ENCODE peak calls at places on chromosomes 16 and 17, in four cellular contexts. K, L, F and U are unnamed samples.

GRCh38 chr17:83062011-83062817 is 17.2 kb upstream of the METRNL start:
- DNase-seq in K (no peak), F (no peak), L (no peak), U (no peak)

GRCh38 chr17:56324676-56325075 is 171.4 kb downstream of the ANKFN1 start:
- DNase-seq in F (no peak), L (no peak), K (no peak), U (no peak)

GRCh38 chr17:29620779-29621500 is 1.8 kb downstream of the CORO6 start:
- DNase-seq in K (no peak), F (no peak), L (no peak), U (no peak)

GRCh38 chr16:1050466-1050865 is 22.1 kb upstream of the SSTR5 start:
- DNase-seq in L (no peak), K (no peak), F (no peak), U (no peak)

GRCh38 chr17:64016248-64016784 is 4.1 kb downstream of the ICAM2 start:
- DNase-seq in L (no peak), K (peak), F (no peak), U (no peak)

GRCh38 chr17:46769531-46770438 is 48.7 kb downstream of the WNT3 start:
- DNase-seq in L (no peak), F (no peak), K (no peak), U (no peak)

GRCh38 chr16:66517586-66518263 is 32.2 kb downstream of the TK2 start:
- DNase-seq in L (no peak), K (no peak), F (no peak), U (no peak)

GRCh38 chr16:46830417-46830901 is 521 bp downstream of the C16orf87 start:
- DNase-seq in L (no peak), K (peak), F (no peak), U (peak)

GRCh38 chr17:66405836-66406679 is 103.6 kb downstream of the PRKCA start:
- DNase-seq in L (no peak), K (no peak), F (no peak), U (no peak)

GRCh38 chr16:68644715-68645493 is at the start of gene CDH3:
- DNase-seq in L (peak), F (peak), K (no peak), U (no peak)

GRCh38 chr17:4565209-4566141 is 5.1 kb upstream of the GGT6 start:
- DNase-seq in K (peak), L (peak), F (peak), U (peak)

GRCh38 chr16:48963306-48963705 is 318.3 kb downstream of the CBLN1 start:
- DNase-seq in F (no peak), K (no peak), L (no peak), U (peak)

GRCh38 chr16:57518922-57519321 is 17.4 kb downstream of the CCDC102A start:
- DNase-seq in F (no peak), K (no peak), L (no peak), U (no peak)

GRCh38 chr16:57518520-57518919 is 17.9 kb downstream of the CCDC102A start:
- DNase-seq in K (no peak), F (no peak), L (no peak), U (no peak)

GRCh38 chr16:57517397-57518367 is 18.7 kb downstream of the CCDC102A start:
- DNase-seq in K (no peak), L (no peak), F (no peak), U (no peak)

GRCh38 chr16:57522960-57523359 is 13.4 kb downstream of the CCDC102A start:
- DNase-seq in K (peak), L (no peak), F (no peak), U (no peak)

DNA sequence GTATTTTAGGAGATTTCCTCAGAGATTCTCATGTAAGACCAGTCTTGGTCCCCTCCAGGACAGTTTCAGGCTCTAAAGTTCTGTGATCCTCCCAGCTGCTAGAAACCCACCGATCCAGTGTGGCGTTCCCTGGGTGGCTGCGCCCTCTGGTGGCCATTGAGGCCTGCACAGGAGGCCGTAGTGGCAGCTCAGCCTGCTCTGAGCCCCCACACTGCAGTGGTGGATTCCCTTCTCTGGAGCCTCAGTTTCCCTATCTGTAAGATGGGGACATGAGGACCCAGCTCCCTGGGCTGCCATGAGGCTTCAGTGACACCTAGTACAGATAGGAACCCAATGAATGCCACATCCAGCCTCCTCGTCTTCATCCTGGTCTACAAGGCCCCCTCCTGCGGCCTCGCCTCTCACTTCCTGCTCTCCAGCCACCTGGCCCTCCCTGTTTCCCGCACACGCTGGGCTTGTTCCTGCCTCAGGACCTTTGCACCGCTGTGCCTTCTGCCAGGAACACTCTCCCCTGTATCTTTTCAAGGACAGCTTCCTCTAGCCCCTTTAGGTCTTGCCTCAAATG is 16.5 kb downstream of the CCDC102A start:
- DNase-seq in K (peak), L (peak), F (peak), U (peak)
- TF ChIP-seq CTCF in K (peak), L (peak), F (peak), U (peak)

GRCh38 chr16:82754716-82755513 is 128.1 kb downstream of the CDH13 start:
- DNase-seq in L (no peak), F (no peak), K (no peak), U (no peak)

GRCh38 chr16:82753821-82754220 is 127.1 kb downstream of the CDH13 start:
- DNase-seq in F (no peak), L (no peak), K (no peak), U (peak)

GRCh38 chr16:82758406-82758805 is 131.6 kb downstream of the CDH13 start:
- DNase-seq in L (no peak), K (no peak), F (no peak), U (no peak)

GRCh38 chr16:82756283-82756599 is 129.5 kb downstream of the CDH13 start:
- DNase-seq in L (no peak), K (no peak), F (no peak), U (peak)

GRCh38 chr16:82755570-82756282 is 129.0 kb downstream of the CDH13 start:
- DNase-seq in L (no peak), K (no peak), F (no peak), U (peak)
- TF ChIP-seq CTCF in L (no peak), K (no peak), F (peak), U (peak)

DNA sequence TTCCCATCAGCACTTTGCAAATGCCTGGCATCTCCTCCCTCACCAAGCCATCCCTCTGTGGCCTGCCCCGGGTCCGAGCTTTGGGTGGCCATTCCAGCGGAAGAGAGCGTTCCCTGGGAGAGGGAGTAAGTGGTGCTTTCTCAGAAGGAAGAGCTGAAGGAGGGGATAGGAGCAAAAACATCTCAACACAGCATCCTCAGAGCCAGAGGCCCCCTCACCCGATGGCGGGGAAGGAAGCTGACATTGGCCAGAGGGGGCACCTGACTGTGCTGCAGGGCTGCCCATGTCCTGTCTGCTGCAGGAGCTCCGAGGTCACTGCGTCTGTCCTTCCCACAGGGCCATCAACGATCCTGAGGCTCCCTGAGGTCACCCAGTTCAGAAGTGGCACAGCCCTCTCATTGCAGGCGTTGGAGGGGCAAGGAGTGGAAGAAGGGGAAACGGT is 427 bp upstream of the TLCD3B start:
- DNase-seq in K (no peak), L (no peak), F (no peak), U (no peak)
- TF ChIP-seq CTCF in K (no peak), L (no peak), F (no peak), U (no peak)

DNA sequence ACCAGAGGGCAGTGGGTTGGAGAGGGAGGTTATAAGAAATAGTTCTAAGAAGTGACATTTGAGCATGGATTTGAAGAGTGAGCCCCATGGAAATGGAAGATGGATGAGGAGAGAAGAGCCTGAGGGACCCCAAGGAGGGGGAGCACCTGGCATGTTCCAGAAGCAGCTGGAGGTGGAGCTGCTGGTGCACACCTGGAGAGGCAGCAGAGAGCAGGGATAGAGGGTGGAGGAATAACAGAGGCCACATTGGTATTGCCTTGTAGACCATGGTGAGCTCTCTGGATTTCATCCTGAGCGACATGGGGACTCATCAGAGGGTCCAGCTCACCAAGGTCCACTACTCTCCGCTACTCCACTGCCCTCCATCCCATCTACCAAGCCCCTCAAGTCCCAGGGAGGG is 22.3 kb upstream of the KDM8 start:
- DNase-seq in L (no peak), K (no peak), F (no peak), U (no peak)
- TF ChIP-seq CTCF in L (no peak), K (peak), F (no peak), U (no peak)

DNA sequence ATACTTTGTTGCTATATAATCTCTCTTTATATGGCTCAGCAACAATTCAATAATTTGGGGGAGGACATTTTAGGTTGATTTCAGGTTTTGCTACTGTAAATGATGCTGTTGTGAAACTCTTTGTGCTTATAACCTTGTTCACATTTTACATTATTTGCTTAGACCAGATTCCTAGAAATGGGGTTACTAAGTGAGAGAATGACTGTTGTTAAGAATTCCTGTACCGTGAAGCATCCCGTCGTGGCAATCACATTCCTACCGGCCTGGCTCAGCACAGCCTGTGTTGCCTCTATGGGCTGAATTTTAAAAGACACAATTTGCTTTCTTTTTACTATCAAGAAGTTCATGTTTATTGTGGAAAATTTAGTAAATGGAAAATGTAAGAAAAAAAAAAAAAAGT is 31.4 kb downstream of the B9D1 start:
- DNase-seq in L (no peak), F (no peak), K (no peak), U (peak)
- TF ChIP-seq CTCF in L (no peak), F (no peak), K (no peak), U (no peak)

DNA sequence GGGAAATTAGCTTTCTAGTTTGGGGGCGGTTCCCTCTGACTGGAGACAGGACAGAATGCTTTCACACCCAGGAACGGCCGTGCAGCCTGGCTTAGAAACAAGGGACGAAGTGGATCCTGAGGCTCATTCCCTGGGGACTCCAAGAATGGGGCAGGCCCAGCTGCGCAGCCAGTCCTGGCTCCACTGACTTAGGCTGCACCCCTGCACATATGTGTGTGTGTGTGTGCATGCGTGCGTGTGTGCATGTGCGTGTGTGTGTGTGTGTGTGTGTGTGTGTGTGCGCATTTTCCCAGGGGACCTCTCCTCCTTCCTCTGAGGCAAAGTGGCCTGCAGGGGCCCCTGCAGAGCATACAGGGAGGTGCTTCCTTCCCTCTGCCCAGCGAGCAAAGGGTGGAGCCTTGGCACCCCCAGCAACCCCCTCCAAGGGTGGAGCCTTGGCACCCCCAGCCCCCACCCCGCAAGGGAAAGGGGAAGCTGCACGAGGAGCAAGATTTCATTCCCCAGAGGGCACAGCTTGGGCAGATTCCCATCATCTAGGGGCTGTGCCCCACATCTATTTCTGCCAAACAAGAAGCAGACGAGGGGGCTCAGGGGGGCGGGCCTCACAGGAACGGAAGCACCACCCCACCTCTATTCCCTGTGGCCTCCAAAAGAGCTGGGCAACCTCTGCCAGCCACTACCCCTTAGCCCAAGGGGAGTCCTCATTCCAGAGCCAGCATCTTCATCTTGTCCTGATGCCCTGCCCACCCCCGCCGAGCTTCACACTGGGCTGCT is 97.6 kb upstream of the CBX4 start:
- DNase-seq in K (peak), F (no peak), L (no peak), U (no peak)
- TF ChIP-seq CTCF in K (no peak), F (no peak), L (no peak), U (no peak)

GRCh38 chr17:2241823-2242222 is 61.8 kb downstream of the SMG6 start:
- DNase-seq in F (no peak), K (no peak), L (no peak), U (peak)

GRCh38 chr17:2243953-2244352 is 59.6 kb downstream of the SMG6 start:
- DNase-seq in F (no peak), K (no peak), L (no peak), U (no peak)

GRCh38 chr17:2240541-2240940 is 63.0 kb downstream of the SMG6 start:
- DNase-seq in L (no peak), F (no peak), K (no peak), U (no peak)

GRCh38 chr17:2247005-2247404 is 56.6 kb downstream of the SMG6 start:
- DNase-seq in L (no peak), K (no peak), F (no peak), U (no peak)

DNA sequence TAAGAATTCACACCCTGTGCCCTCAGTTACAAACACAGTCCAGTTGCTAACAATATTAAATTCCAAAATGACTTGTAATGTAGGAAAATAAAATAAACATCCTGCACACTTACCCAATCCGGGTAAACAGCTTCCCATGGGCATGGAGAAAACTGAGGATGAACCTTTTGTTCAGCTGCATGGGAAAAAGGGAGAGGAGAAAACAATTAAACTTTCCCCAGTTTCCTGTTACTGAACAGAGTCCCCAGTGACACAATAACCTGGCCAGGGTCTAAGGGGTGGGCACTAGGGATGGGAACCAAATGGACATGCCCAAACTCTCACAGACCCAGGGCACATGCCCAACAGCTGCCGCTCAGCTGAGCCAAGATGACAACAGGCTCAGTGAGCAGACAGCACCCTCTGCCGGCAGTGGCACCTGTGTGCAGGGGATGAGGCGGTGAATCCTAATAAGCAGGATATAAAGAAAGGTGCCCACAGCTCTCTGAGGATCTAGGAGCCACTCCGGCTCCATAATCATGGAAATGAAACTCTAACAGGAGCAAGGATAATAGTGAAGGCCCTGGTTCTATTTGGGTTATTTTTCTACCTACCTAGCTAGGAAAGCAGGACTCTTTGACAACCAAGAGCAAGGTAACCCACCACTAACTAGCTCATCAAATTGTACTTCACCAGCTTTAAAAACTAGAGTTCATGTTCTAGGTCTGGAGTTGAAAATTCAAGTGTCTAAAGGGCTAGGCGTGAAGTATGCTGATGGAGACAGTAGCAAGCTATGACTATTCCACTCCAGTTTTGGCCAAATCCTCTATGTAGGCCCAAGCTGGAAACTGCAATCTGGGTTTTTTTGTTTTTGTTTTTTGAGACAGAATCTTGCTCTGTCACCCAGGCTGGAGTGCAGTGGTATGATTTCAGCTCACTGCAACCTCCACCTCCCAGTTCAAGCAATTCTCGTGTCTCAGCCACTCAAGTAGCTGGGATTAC is 58.8 kb downstream of the SMG6 start:
- DNase-seq in F (peak), K (peak), L (peak), U (peak)
- TF ChIP-seq CTCF in F (peak), K (peak), L (peak), U (peak)

DNA sequence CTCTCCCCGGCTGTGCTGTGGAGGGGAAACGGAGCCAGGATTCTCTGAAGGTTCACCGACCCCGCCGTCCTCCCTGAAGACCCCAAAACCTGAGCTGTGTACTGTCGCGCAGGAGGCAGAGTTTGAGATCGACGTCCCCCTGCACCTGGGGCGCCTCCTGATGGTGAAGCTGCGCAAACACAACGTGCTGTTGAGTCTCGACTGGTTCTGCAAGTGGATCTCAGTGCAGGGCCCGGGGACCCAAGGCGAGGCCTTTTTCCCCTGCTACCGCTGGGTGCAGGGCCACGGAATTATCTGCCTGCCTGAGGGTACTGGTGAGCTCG is 62.6 kb upstream of the TEKT1 start:
- DNase-seq in L (no peak), F (no peak), K (peak), U (no peak)
- TF ChIP-seq CTCF in L (no peak), F (peak), K (peak), U (peak)

GRCh38 chr16:71610447-71610846 is 15.5 kb upstream of the MARVELD3 start:
- DNase-seq in F (no peak), K (no peak), L (no peak), U (no peak)
- TF ChIP-seq CTCF in F (no peak), K (no peak), L (no peak), U (no peak)